ENCODE peak calls at places on chromosomes 13 and 19, in nine cellular contexts. Z is adrenal gland, W is psoas muscle, D is stomach, M is mammary epithelial cell, G is astrocyte, J is tibial artery, T is lung, P is ascending aorta. X is an unnamed sample.

GRCh38 chr19:47507924-47508553 is 6.8 kb downstream of the NAPA start:
- DNase-seq in Z (no peak), W (no peak), D (no peak), M (no peak), G (no peak), J (no peak), T (no peak), P (no peak), X (no peak)

GRCh38 chr13:77979721-77980377 is 61.2 kb upstream of the EDNRB start:
- DNase-seq in Z (no peak), W (no peak), D (no peak), M (no peak), G (no peak), J (no peak), T (no peak), P (no peak), X (no peak)

GRCh38 chr19:48836089-48837017 is at the start of gene HSD17B14:
- DNase-seq in Z (peak; percentile 67), W (no peak), D (no peak), M (no peak), G (peak; percentile 59), J (peak; percentile 80), T (no peak), P (peak; percentile 14), X (peak; percentile 69)

GRCh38 chr19:15324791-15325519 is 7.4 kb downstream of the BRD4 start:
- DNase-seq in Z (peak; percentile 82), W (no peak), D (peak; percentile 63), M (no peak), G (no peak), J (no peak), T (no peak), P (no peak), X (no peak)

GRCh38 chr19:56885173-56885679 is 44.7 kb upstream of the PEG3 start:
- DNase-seq in Z (no peak), W (no peak), D (no peak), M (no peak), G (no peak), J (no peak), T (no peak), P (no peak), X (no peak)

GRCh38 chr19:1247747-1248453 is 483 bp upstream of the MIDN start:
- DNase-seq in Z (peak; percentile 90), W (peak; percentile 96), D (peak; percentile 73), M (no peak), G (peak; percentile 56), J (peak; percentile 91), T (peak; percentile 79), P (peak; percentile 75), X (no peak)

GRCh38 chr19:14119644-14120496 is 2.3 kb upstream of the PRKACA start:
- DNase-seq in Z (no peak), W (no peak), D (no peak), M (no peak), G (no peak), J (no peak), T (no peak), P (no peak), X (no peak)

GRCh38 chr13:41917641-41918040 is 43.3 kb downstream of the VWA8 start:
- DNase-seq in Z (no peak), W (no peak), D (no peak), M (peak; percentile 65), G (peak; percentile 72), J (no peak), T (no peak), P (no peak), X (no peak)

GRCh38 chr19:7168941-7169340 is 99.4 kb downstream of the ZNF557 start:
- DNase-seq in Z (peak; percentile 85), W (no peak), D (no peak), M (no peak), G (peak; percentile 22), J (no peak), T (no peak), P (no peak), X (no peak)

GRCh38 chr13:97502192-97502591 is 68.2 kb downstream of the RAP2A start:
- DNase-seq in Z (peak; percentile 20), W (no peak), D (no peak), M (no peak), G (no peak), J (no peak), T (no peak), P (no peak), X (no peak)

GRCh38 chr13:50170447-50171037 is 155.3 kb downstream of the KCNRG start:
- DNase-seq in Z (no peak), W (no peak), D (no peak), M (peak; percentile 26), G (no peak), J (no peak), T (no peak), P (no peak), X (no peak)

GRCh38 chr13:90732049-90732448 is 615.4 kb upstream of the MIR17HG start:
- DNase-seq in Z (peak; percentile 26), W (no peak), D (no peak), M (peak; percentile 9), G (no peak), J (no peak), T (no peak), P (no peak), X (no peak)
- TF ChIP-seq CTCF in Z (peak; percentile 37), W (no peak), D (no peak), M (no peak), G (no peak), J (no peak), T (no peak), P (no peak), X (no peak)

GRCh38 chr19:45094158-45094557 is 1.2 kb downstream of the PPP1R37 start:
- DNase-seq in Z (no peak), W (no peak), D (no peak), M (no peak), G (no peak), J (no peak), T (no peak), P (no peak), X (no peak)
- H3K4me1 ChIP-seq in Z (peaks cover 66% of the 10 kb centered on the region), W (peaks cover 60% of the 10 kb centered on the region), D (peaks cover 76% of the 10 kb centered on the region), M (peaks cover 42% of the 10 kb centered on the region), G (peaks cover 35% of the 10 kb centered on the region), J (peaks cover 24% of the 10 kb centered on the region), T (peaks cover 36% of the 10 kb centered on the region), P (peaks cover 19% of the 10 kb centered on the region), X (peaks cover 11% of the 10 kb centered on the region)

GRCh38 chr13:94009696-94010095 is 469.8 kb downstream of the DCT start:
- DNase-seq in Z (no peak), W (no peak), D (no peak), M (peak; percentile 4), G (peak; percentile 41), J (no peak), T (no peak), P (no peak), X (no peak)

GRCh38 chr13:94007072-94007471 is 472.4 kb downstream of the DCT start:
- DNase-seq in Z (no peak), W (no peak), D (no peak), M (no peak), G (no peak), J (no peak), T (no peak), P (no peak), X (no peak)

DNA sequence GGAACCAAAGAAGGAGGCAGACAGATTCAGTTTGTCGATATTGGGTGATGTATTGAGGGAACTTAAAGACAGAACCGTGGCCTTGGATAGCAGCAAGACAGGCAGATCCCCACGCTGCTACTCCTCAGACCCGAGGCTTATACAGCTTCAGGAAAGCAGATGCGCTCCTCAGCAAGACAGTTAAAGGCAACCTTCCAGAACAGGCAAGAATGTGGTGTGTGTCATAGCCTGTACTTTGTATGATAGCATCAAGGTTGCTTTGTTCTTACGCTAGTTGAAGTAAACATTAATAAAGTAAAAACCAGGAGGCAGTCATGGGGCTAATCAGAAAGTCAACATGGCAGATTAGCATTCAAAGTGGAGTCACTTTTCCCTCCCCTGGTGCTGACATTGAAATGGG is 473.2 kb downstream of the DCT start:
- DNase-seq in Z (no peak), W (no peak), D (no peak), M (no peak), G (no peak), J (no peak), T (no peak), P (no peak), X (no peak)
- H3K4me3 ChIP-seq in Z (no peak overlapping the region), W (no peak overlapping the region), D (no peak overlapping the region), M (no peak overlapping the region), G (no peak overlapping the region), J (no peak overlapping the region), T (no peak overlapping the region), P (no peak overlapping the region), X (no peak overlapping the region)

DNA sequence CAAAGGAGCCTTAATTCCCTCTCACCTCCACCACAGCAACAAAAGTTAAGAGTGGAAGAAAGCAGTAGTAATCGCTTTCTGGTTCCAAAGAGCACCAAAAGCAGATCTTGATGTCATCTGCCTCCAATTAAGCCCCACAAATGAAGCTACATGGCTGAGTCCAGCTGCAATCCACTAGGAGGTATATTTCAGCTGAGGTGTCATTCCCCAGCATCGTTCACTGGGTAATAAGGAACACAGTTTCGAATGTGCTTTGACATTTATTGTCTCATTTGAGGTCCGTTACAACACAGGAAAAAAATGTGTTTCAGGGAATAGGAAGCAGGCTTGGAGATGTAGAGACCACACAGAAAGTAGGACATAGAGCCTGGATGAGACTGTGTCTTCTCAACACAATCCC is 190.4 kb downstream of the DCLK1 start:
- DNase-seq in Z (no peak), W (no peak), D (no peak), M (no peak), G (no peak), J (no peak), T (no peak), P (no peak), X (no peak)
- TF ChIP-seq CTCF in Z (no peak), W (no peak), D (no peak), M (no peak), G (no peak), J (no peak), T (no peak), P (no peak), X (no peak)

DNA sequence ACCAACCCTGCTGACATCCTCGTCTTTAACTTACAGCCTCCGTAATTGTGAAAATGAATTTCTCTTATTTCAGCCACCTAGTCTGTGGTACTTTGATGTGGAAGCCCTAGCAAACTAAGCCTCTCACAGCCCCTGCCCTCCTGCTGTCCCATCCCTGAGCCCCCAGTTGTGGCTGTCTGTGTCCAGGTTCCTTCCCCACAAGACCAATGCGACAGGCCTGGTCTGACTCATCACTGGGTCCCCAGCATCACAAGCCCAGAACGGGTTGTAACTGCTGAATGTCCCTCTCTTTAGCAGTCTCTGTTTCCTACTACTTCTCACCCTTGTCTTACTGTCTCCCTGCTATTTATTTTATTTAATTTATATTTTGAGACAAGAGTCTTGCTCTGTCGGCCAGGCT is 5.7 kb downstream of the POU2F2 start:
- DNase-seq in Z (no peak), W (no peak), D (no peak), M (no peak), G (no peak), J (no peak), T (no peak), P (no peak), X (no peak)
- H3K4me1 ChIP-seq in Z (no peaks in the 10 kb centered on the region), W (no peaks in the 10 kb centered on the region), D (no peaks in the 10 kb centered on the region), M (peaks cover 32% of the 10 kb centered on the region), G (peaks cover 24% of the 10 kb centered on the region), J (no peaks in the 10 kb centered on the region), T (peaks cover 2% of the 10 kb centered on the region), P (no peaks in the 10 kb centered on the region), X (no peaks in the 10 kb centered on the region)

DNA sequence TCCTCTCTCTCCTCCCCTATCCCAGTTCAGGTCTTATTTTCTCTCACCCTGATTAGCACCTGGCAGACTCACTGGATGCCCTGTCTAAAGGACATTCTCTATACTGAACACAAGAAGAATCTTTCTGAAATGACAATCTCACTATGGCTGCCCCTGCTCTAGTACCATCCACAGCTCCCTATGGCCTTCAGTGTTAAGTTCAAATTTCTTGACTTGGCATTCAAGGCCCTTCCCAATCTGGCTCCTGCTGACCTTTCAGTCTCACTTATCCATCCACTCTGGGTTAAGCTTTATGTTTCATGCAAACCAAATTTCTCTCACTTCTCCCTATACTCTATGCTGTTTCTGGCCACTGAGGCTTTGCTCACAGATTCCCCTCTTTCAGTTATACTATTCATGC is 34.2 kb downstream of the MBD3L1 start:
- DNase-seq in Z (no peak), W (no peak), D (no peak), M (no peak), G (no peak), J (no peak), T (no peak), P (no peak), X (no peak)
- H3K4me3 ChIP-seq in Z (no peak overlapping the region), W (no peak overlapping the region), D (no peak overlapping the region), M (no peak overlapping the region), G (no peak overlapping the region), J (no peak overlapping the region), T (no peak overlapping the region), P (no peak overlapping the region), X (no peak overlapping the region)